ENCODE peak calls at places on chromosomes 11 and 22, in five cellular contexts. D, E, N, V and P are unnamed samples.

GRCh38 chr11:76292583-76293188 is 86.4 kb upstream of the WNT11 start:
- DNase-seq in D (no peak), E (no peak), N (no peak), V (no peak), P (no peak)

GRCh38 chr11:17813391-17814059 is 78.9 kb downstream of the KCNC1 start:
- DNase-seq in D (no peak), E (no peak), N (no peak), V (no peak), P (no peak)

GRCh38 chr22:24951942-24952836 is at the start of gene KIAA1671:
- DNase-seq in D (peak; percentile 99), E (peak; percentile 89), N (peak; percentile 91), V (no peak), P (peak; percentile 74)

GRCh38 chr11:76578655-76579046 is 91.9 kb downstream of the LRRC32 start:
- DNase-seq in D (peak; percentile 22), E (peak; percentile 80), N (peak; percentile 87), V (no peak), P (peak; percentile 48)

GRCh38 chr11:64186205-64187165 is 514 bp downstream of the STIP1 start:
- DNase-seq in D (peak; percentile 32), E (no peak), N (no peak), V (no peak), P (no peak)

GRCh38 chr11:95200781-95201457 is 30.1 kb downstream of the SESN3 start:
- DNase-seq in D (no peak), E (no peak), N (no peak), V (no peak), P (no peak)

GRCh38 chr11:88043149-88043548 is 132.1 kb downstream of the RAB38 start:
- DNase-seq in D (no peak), E (no peak), N (no peak), V (no peak), P (no peak)

GRCh38 chr11:69386594-69387408 is 92.8 kb downstream of the MYEOV start:
- DNase-seq in D (no peak), E (no peak), N (no peak), V (no peak), P (no peak)

GRCh38 chr11:83864412-83865057 is 578.4 kb upstream of the CCDC90B start:
- DNase-seq in D (no peak), E (no peak), N (no peak), V (no peak), P (no peak)

GRCh38 chr11:3873712-3874349 is 18.4 kb downstream of the STIM1 start:
- DNase-seq in D (no peak), E (no peak), N (no peak), V (no peak), P (no peak)

GRCh38 chr11:44627911-44628729 is 62.7 kb downstream of the CD82 start:
- DNase-seq in D (no peak), E (peak; percentile 84), N (peak; percentile 92), V (no peak), P (peak; percentile 77)

GRCh38 chr11:93526691-93527583 is 16.3 kb downstream of the SMCO4 start:
- DNase-seq in D (no peak), E (no peak), N (no peak), V (no peak), P (no peak)

GRCh38 chr11:78795862-78796261 is 221.2 kb upstream of the NARS2 start:
- DNase-seq in D (no peak), E (no peak), N (no peak), V (no peak), P (no peak)

GRCh38 chr22:36267896-36268485 is 15.1 kb downstream of the APOL1 start:
- DNase-seq in D (no peak), E (no peak), N (no peak), V (no peak), P (no peak)

GRCh38 chr11:132064987-132065620 is 694.7 kb downstream of the NTM start:
- DNase-seq in D (no peak), E (no peak), N (peak; percentile 19), V (no peak), P (no peak)

GRCh38 chr11:67053896-67054850 is 2.5 kb upstream of the RHOD start:
- DNase-seq in D (peak; percentile 79), E (no peak), N (peak; percentile 93), V (no peak), P (peak; percentile 46)

GRCh38 chr11:133661867-133662266 is 129.6 kb upstream of the OPCML start:
- DNase-seq in D (no peak), E (no peak), N (no peak), V (no peak), P (no peak)

DNA sequence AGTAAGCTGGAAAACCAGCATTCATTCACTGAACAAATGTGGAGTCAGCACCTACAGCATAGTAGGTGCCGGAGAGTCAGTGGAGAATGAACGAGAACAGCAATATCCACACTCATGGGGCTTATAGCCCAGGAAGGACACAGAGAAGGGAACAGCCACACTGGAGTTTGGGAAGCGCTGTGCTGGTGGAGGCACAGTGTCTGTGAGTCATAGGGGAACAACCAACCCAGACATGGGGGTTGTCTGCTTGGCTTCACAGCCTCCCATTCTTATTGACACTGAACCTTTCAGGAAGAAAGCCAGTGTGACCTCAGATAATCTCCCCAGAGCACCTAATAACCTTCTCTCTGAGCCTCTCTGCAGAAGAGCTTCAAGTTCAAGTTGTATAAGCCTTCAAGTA is 56.6 kb upstream of the UBASH3B start:
- DNase-seq in D (no peak), E (no peak), N (no peak), V (no peak), P (no peak)
- H3K4me3 ChIP-seq in D (no peak overlapping the region), E (no peak overlapping the region), N (no peak overlapping the region), V (no peak overlapping the region), P (no peak overlapping the region)

DNA sequence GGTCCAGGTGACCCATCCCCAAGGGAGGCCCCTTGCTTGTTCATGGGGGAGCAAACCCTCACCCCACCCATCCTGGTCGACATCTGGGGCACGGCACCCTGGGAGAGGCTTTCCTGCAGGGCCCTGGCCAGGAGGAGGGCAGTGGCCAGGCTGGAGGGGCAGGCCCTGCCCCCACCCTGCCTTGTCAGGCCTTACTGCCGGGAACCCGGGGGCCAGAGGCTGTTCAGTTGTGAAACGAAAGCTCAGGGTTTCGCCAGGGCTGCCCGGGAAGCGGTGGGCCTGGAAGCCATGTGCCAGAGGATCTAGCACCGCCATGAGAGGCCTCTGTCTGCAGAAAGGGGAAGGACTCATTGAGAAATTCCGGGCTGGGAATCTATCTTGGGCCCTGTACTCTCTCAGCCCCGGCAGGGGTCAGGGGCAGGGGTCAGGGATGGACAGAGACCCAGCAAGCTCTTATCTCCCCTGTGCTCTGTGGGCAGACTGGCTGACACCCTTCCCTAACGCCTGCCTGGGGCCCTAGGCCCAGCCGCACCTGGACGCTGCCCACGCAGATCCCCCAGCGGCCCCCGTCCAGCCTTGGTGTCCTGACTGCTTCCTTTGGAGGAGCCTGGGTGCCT is 6.3 kb downstream of the PIM3 start:
- DNase-seq in D (peak; percentile 51), E (peak; percentile 72), N (peak; percentile 83), V (no peak), P (peak; percentile 57)
- H3K4me1 ChIP-seq in D (peaks cover 19% of the 10 kb centered on the region), E (peaks cover 18% of the 10 kb centered on the region), N (peaks cover 83% of the 10 kb centered on the region), V (peaks cover 63% of the 10 kb centered on the region), P (peaks cover 57% of the 10 kb centered on the region)

GRCh38 chr11:12685229-12685628 is 11.0 kb downstream of the TEAD1 start:
- DNase-seq in D (no peak), E (no peak), N (no peak), V (no peak), P (no peak)

GRCh38 chr11:12686246-12687060 is 12.2 kb downstream of the TEAD1 start:
- DNase-seq in D (no peak), E (no peak), N (no peak), V (no peak), P (no peak)

GRCh38 chr11:12689029-12689755 is 15.0 kb downstream of the TEAD1 start:
- DNase-seq in D (no peak), E (no peak), N (no peak), V (no peak), P (no peak)

GRCh38 chr11:12687216-12687623 is 13.0 kb downstream of the TEAD1 start:
- DNase-seq in D (no peak), E (no peak), N (no peak), V (no peak), P (no peak)

DNA sequence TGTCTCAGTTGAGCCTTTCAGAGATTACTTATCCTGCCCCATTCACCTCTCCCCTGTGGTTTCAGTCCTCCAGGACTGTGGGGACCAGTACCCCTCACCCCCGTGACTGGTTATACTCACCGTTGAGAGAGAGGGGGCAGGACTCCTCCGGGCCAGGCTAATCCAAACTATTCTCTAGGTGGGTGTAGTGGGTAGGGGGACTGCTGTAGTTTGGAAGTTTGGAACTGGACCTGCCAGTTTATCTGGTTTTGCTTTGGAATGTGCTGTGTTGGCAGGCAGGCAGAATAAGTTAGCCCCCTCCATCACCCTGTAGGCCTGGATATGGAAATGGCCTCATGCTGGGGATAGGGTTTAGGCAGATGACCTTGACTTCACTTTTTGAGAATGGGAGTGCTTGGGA is 13.5 kb downstream of the TEAD1 start:
- DNase-seq in D (no peak), E (no peak), N (no peak), V (no peak), P (no peak)
- H3K4me3 ChIP-seq in D (no peak overlapping the region), E (no peak overlapping the region), N (no peak overlapping the region), V (no peak overlapping the region), P (no peak overlapping the region)

GRCh38 chr11:22079133-22079847 is 113.6 kb upstream of the ANO5 start:
- DNase-seq in D (no peak), E (no peak), N (no peak), V (no peak), P (no peak)
- H3K4me1 ChIP-seq in D (no peaks in the 10 kb centered on the region), E (no peaks in the 10 kb centered on the region), N (no peaks in the 10 kb centered on the region), V (no peaks in the 10 kb centered on the region), P (no peaks in the 10 kb centered on the region)

GRCh38 chr11:86251285-86251830 is 6.8 kb downstream of the EED start:
- DNase-seq in D (no peak), E (no peak), N (no peak), V (no peak), P (no peak)

GRCh38 chr11:86247608-86248007 is 3.1 kb downstream of the EED start:
- DNase-seq in D (no peak), E (no peak), N (no peak), V (no peak), P (no peak)

GRCh38 chr11:86246293-86246675 is 1.7 kb downstream of the EED start:
- DNase-seq in D (no peak), E (no peak), N (no peak), V (no peak), P (no peak)

GRCh38 chr11:86248609-86249008 is 4.1 kb downstream of the EED start:
- DNase-seq in D (no peak), E (no peak), N (no peak), V (no peak), P (no peak)

DNA sequence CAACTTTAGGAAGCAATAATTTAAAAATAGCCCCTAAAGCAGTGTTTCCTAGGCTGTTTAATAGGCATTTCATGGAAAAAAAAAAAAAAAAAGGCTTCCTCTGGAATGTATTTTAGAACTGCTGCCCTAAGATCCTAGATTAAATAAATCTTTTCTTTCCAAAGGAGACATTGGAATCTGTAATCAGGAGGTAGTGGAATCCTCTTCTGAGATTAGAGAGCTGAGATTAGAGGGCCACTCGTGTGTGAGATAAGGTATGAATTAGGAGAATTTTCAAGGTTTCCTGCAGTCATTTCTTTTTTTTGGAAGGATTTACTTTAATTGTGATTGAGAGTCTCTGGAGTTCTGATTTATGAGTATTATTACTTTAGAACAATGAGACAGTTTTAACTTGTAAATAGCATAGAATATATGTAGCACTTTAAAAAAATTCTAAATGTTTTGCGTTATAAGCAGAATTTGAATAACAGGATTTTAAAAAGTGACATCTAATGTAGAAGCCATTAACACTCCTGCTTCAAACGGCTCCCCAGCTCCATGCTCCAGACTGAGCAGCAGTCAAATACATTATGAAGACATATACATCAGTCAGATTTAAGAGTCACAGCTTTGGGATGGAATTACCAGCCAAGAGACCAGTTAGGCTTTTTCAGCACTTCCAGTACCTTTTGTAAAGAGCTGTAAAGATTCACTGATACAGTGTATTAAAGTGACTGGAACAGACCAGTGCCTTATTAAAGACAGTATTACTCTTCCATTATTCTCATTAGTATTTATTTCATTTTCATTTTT is 5.0 kb downstream of the EED start:
- DNase-seq in D (no peak), E (no peak), N (no peak), V (no peak), P (no peak)
- H3K4me3 ChIP-seq in D (no peak overlapping the region), E (no peak overlapping the region), N (no peak overlapping the region), V (no peak overlapping the region), P (no peak overlapping the region)